ENCODE peak calls at places on chromosomes 16 and 17, in eight cellular contexts. O is stimulated activated CD8-positive, alpha-beta memory T cell treated with anti-CD3 and anti-CD28 coated beads, Interleukin-7, amount 100 ng/mL, for 1 hour; S is mammary epithelial cell; C is astrocyte of the spinal cord; U is stimulated activated CD4-positive, alpha-beta T cell treated with anti-CD3 and anti-CD28 coated beads, Interleukin-1b, Interleukin-23, amount 100 ng/mL, for 24 hours; Y is NCI-H1092 treated with DMSO at 0.1 percent for 48 hours; X is left ventricle myocardium inferior; K is cardiac fibroblast. Q is an unnamed sample.

GRCh38 chr16:82055117-82055516 is 20.1 kb downstream of the HSD17B2 start:
- DNase-seq in O (no peak), S (no peak), C (no peak), U (no peak), Y (peak; percentile 62), X (no peak), K (no peak), Q (no peak)

GRCh38 chr17:58755577-58756245 is at the start of gene PPM1E:
- DNase-seq in O (no peak), S (peak; percentile 16), C (peak; percentile 33), U (peak; percentile 45), Y (peak; percentile 88), X (peak; percentile 25), K (peak; percentile 36), Q (peak; percentile 78)

GRCh38 chr16:27444015-27444414 is 42.0 kb downstream of the IL21R start:
- DNase-seq in O (no peak), S (peak; percentile 77), C (peak; percentile 58), U (no peak), Y (no peak), X (no peak), K (peak; percentile 68), Q (no peak)

GRCh38 chr17:2138318-2138717 is 83.4 kb downstream of the HIC1 start:
- DNase-seq in O (no peak), S (no peak), C (no peak), U (no peak), Y (no peak), X (no peak), K (peak; percentile 19), Q (peak; percentile 31)

GRCh38 chr16:48317614-48318013 is 67.6 kb downstream of the SIAH1 start:
- DNase-seq in O (no peak), S (peak; percentile 48), C (peak; percentile 83), U (no peak), Y (no peak), X (no peak), K (peak; percentile 65), Q (no peak)

GRCh38 chr17:42272576-42272975 is 3.6 kb downstream of the STAT5B start:
- DNase-seq in O (no peak), S (no peak), C (no peak), U (no peak), Y (no peak), X (no peak), K (no peak), Q (no peak)

GRCh38 chr16:52068447-52069074 is 478.4 kb downstream of the TOX3 start:
- DNase-seq in O (no peak), S (peak; percentile 10), C (peak; percentile 6), U (no peak), Y (peak; percentile 61), X (no peak), K (peak; percentile 13), Q (no peak)

GRCh38 chr16:21590287-21590686 is 9.1 kb upstream of the METTL9 start:
- DNase-seq in O (no peak), S (no peak), C (no peak), U (no peak), Y (no peak), X (no peak), K (no peak), Q (no peak)

GRCh38 chr16:47142469-47143328 is 1.0 kb downstream of the NETO2 start:
- DNase-seq in O (no peak), S (peak; percentile 33), C (peak; percentile 63), U (no peak), Y (peak; percentile 62), X (peak; percentile 25), K (peak; percentile 38), Q (peak; percentile 23)